ENCODE peak calls at places on chromosomes 2 and 18, in five cellular contexts. U, E, V, F and R are unnamed samples.

GRCh38 chr2:46967990-46968647 is 52.5 kb upstream of the MCFD2 start:
- DNase-seq in U (peak; percentile 96), V (no peak), E (peak; percentile 80), F (peak; percentile 89), R (peak; percentile 90)

GRCh38 chr2:80530442-80531064 is 226.0 kb upstream of the LRRTM1 start:
- DNase-seq in E (no peak), U (no peak), V (no peak), F (no peak), R (no peak)

GRCh38 chr2:189659734-189660133 is 1.5 kb upstream of the ASNSD1 start:
- DNase-seq in V (no peak), E (no peak), F (no peak), U (no peak), R (no peak)

GRCh38 chr18:63974991-63975390 is 5.1 kb downstream of the SERPINB8 start:
- DNase-seq in U (peak; percentile 11), V (no peak), E (no peak), F (no peak), R (no peak)

GRCh38 chr2:236946871-236947270 is 138.8 kb upstream of the COPS8 start:
- DNase-seq in E (no peak), U (no peak), V (no peak), F (no peak), R (no peak)

GRCh38 chr2:216285641-216286156 is 86.6 kb downstream of the MARCHF4 start:
- DNase-seq in F (no peak), V (no peak), U (no peak), E (no peak), R (no peak)

GRCh38 chr2:23390152-23390551 is 5.2 kb downstream of the KLHL29 start:
- DNase-seq in F (no peak), E (no peak), V (no peak), U (no peak), R (no peak)

GRCh38 chr2:72349016-72349415 is 201.4 kb upstream of the CYP26B1 start:
- DNase-seq in U (no peak), F (no peak), V (no peak), E (no peak), R (no peak)

GRCh38 chr2:71133603-71134002 is 3.2 kb downstream of the MPHOSPH10 start:
- DNase-seq in V (no peak), U (no peak), E (no peak), F (no peak), R (no peak)

GRCh38 chr18:31490387-31490786 is 7.6 kb upstream of the DSG2 start:
- DNase-seq in U (peak; percentile 39), V (no peak), F (no peak), E (no peak), R (no peak)

GRCh38 chr2:128427356-128427755 is 108.7 kb upstream of the HS6ST1 start:
- DNase-seq in U (no peak), E (no peak), F (peak; percentile 3), V (no peak), R (no peak)

GRCh38 chr2:200435379-200435778 is 74.5 kb downstream of the KCTD18 start:
- DNase-seq in E (no peak), U (no peak), F (no peak), V (no peak), R (no peak)

GRCh38 chr2:129484999-129485398 is 494.5 kb upstream of the RAB6C start:
- DNase-seq in E (no peak), U (no peak), V (no peak), F (no peak), R (no peak)

GRCh38 chr2:88919087-88919738 is 227.7 kb downstream of the RPIA start:
- DNase-seq in V (no peak), E (no peak), F (no peak), U (peak; percentile 58), R (peak; percentile 9)

GRCh38 chr2:47486858-47487497 is 84.0 kb downstream of the MSH2 start:
- DNase-seq in U (no peak), V (no peak), E (no peak), F (no peak), R (no peak)

GRCh38 chr18:45686892-45687611 is 36.9 kb upstream of the SLC14A1 start:
- DNase-seq in E (no peak), U (no peak), V (peak; percentile 30), F (peak; percentile 46), R (no peak)

GRCh38 chr2:98637401-98638144 is 29.2 kb downstream of the UNC50 start:
- DNase-seq in F (no peak), E (no peak), V (peak; percentile 33), U (no peak), R (no peak)

GRCh38 chr2:173079141-173079540 is 3.5 kb downstream of the MAP3K20 start:
- DNase-seq in U (no peak), F (no peak), V (no peak), E (no peak), R (no peak)

GRCh38 chr2:1907849-1908533 is 163.7 kb upstream of the PXDN start:
- DNase-seq in F (no peak), U (no peak), E (no peak), V (no peak), R (peak; percentile 47)

GRCh38 chr2:156319811-156320490 is 12.6 kb downstream of the NR4A2 start:
- DNase-seq in F (peak; percentile 72), U (no peak), V (no peak), E (no peak), R (peak; percentile 90)

GRCh38 chr2:197008229-197008628 is 81.7 kb upstream of the PGAP1 start:
- DNase-seq in V (no peak), E (no peak), U (peak; percentile 12), F (no peak), R (no peak)

GRCh38 chr2:236562434-236562833 is 7.2 kb upstream of the ACKR3 start:
- DNase-seq in F (no peak), U (peak; percentile 50), V (no peak), E (no peak), R (peak; percentile 77)

GRCh38 chr2:130391058-130391871 is 35.4 kb downstream of the PTPN18 start:
- DNase-seq in U (peak; percentile 74), V (peak; percentile 42), E (peak; percentile 81), F (peak; percentile 87), R (peak; percentile 86)

GRCh38 chr2:21787931-21788330 is 664.2 kb downstream of the TDRD15 start:
- DNase-seq in F (no peak), E (no peak), V (no peak), U (no peak), R (no peak)